ENCODE peak calls at places on chromosome 18, in nine cellular contexts. D is lower lobe of right lung, X is HepG2, P is heart left ventricle, I is adrenal gland, R is body of pancreas, J is gastrocnemius medialis, C is upper lobe of right lung, A is psoas muscle. E is an unnamed sample. For H3K4me1, the result is how much of the 10 kb centered on the place peaks cover.

GRCh38 chr18:29161429-29161828 is 984.5 kb upstream of the CDH2 start:
- DNase-seq in D (no peak), X (no peak), P (no peak), I (no peak), R (no peak), J (no peak), C (no peak), A (no peak), E (no peak)

GRCh38 chr18:267688-268552 is at the start of gene THOC1:
- DNase-seq in D (peak), X (peak), P (peak), I (peak), R (peak), J (peak), C (peak), A (peak), E (peak)

GRCh38 chr18:8358066-8358795 is 251.0 kb upstream of the RAB12 start:
- DNase-seq in D (no peak), X (no peak), P (no peak), I (no peak), R (no peak), J (no peak), C (no peak), A (no peak), E (no peak)

GRCh38 chr18:8627540-8627939 is 18.3 kb downstream of the RAB12 start:
- DNase-seq in D (no peak), X (peak), P (no peak), I (no peak), R (no peak), J (no peak), C (no peak), A (no peak), E (no peak)

GRCh38 chr18:56245856-56246575 is 392.4 kb downstream of the TXNL1 start:
- DNase-seq in D (no peak), X (no peak), P (no peak), I (no peak), R (no peak), J (no peak), C (no peak), A (no peak), E (no peak)

GRCh38 chr18:34543940-34544339 is 166.2 kb upstream of the DTNA start:
- DNase-seq in D (no peak), X (no peak), P (no peak), I (no peak), R (no peak), J (no peak), C (no peak), A (no peak), E (no peak)

GRCh38 chr18:62606106-62606505 is 83.3 kb downstream of the ZCCHC2 start:
- DNase-seq in D (no peak), X (no peak), P (no peak), I (no peak), R (no peak), J (no peak), C (no peak), A (no peak), E (peak)

GRCh38 chr18:23283933-23284430 is 148.7 kb downstream of the CABLES1 start:
- DNase-seq in D (no peak), X (peak), P (no peak), I (no peak), R (no peak), J (no peak), C (no peak), A (no peak), E (no peak)

GRCh38 chr18:647304-647703 is 10.1 kb upstream of the TYMS start:
- DNase-seq in D (no peak), X (no peak), P (no peak), I (no peak), R (no peak), J (no peak), C (no peak), A (no peak), E (no peak)

GRCh38 chr18:78473563-78473962 is 506.1 kb upstream of the SALL3 start:
- DNase-seq in D (no peak), X (no peak), P (no peak), I (no peak), R (no peak), J (no peak), C (no peak), A (no peak), E (no peak)

GRCh38 chr18:39835303-39836030 is 2119.6 kb upstream of the PIK3C3 start:
- DNase-seq in D (no peak), X (no peak), P (no peak), I (no peak), R (no peak), J (no peak), C (no peak), A (no peak), E (no peak)

GRCh38 chr18:29301048-29301447 is 1124.1 kb upstream of the CDH2 start:
- DNase-seq in D (no peak), X (no peak), P (no peak), I (no peak), R (no peak), J (no peak), C (no peak), A (no peak), E (no peak)

GRCh38 chr18:3055861-3056260 is 42.9 kb upstream of the LPIN2 start:
- DNase-seq in D (no peak), X (no peak), P (no peak), I (no peak), R (no peak), J (no peak), C (no peak), A (no peak), E (no peak)
- H3K4me1 ChIP-seq in D (under half), X (half or more), P (under half), I (under half), R (under half), J (under half), C (under half), A (under half), E (under half)

GRCh38 chr18:25332002-25332401 is 20.0 kb downstream of the ZNF521 start:
- DNase-seq in D (no peak), X (no peak), P (no peak), I (no peak), R (no peak), J (no peak), C (no peak), A (no peak), E (no peak)

GRCh38 chr18:25326231-25327042 is 25.5 kb downstream of the ZNF521 start:
- DNase-seq in D (no peak), X (no peak), P (no peak), I (no peak), R (no peak), J (no peak), C (no peak), A (no peak), E (no peak)

GRCh38 chr18:25322806-25323205 is 29.2 kb downstream of the ZNF521 start:
- DNase-seq in D (no peak), X (no peak), P (no peak), I (no peak), R (no peak), J (no peak), C (no peak), A (no peak), E (no peak)

GRCh38 chr18:25329783-25330182 is 22.2 kb downstream of the ZNF521 start:
- DNase-seq in D (no peak), X (no peak), P (no peak), I (no peak), R (no peak), J (no peak), C (no peak), A (no peak), E (no peak)

GRCh38 chr18:25327631-25328030 is 24.3 kb downstream of the ZNF521 start:
- DNase-seq in D (no peak), X (no peak), P (no peak), I (no peak), R (no peak), J (no peak), C (no peak), A (no peak), E (no peak)
- H3K4me1 ChIP-seq in D (under half), X (under half), P (under half), I (under half), R (under half), J (under half), C (under half), A (under half), E (under half)

DNA sequence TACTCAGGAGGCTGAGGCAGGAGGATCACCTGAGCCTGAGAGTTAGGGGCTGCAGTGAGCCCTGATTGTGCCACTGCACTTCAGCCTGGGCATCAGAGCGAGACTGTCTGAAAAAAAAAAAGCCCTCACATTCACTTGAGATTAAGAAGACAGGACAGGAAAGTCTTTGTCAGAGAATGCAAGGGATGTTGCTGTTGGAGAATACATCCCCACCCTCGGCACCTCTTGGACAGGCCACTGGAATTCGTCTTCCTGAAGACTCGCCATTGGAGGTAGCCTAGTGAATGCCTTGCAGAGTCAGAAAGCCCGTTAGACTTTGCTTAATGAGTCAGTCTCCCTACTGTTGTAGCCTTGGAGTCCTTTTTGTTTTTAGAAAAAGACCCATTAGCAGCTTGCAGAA is 205.6 kb downstream of the FAM210A start:
- DNase-seq in D (no peak), X (no peak), P (no peak), I (no peak), R (no peak), J (no peak), C (no peak), A (no peak), E (no peak)
- H3K4me1 ChIP-seq in D (under half), X (under half), P (under half), I (under half), R (under half), J (under half), C (under half), A (under half), E (under half)

GRCh38 chr18:3624818-3625716 is 175.1 kb downstream of the TGIF1 start:
- DNase-seq in D (no peak), X (no peak), P (peak), I (peak), R (peak), J (no peak), C (no peak), A (peak), E (no peak)
- H3K4me1 ChIP-seq in D (under half), X (half or more), P (under half), I (under half), R (under half), J (under half), C (under half), A (under half), E (under half)